ENCODE peak calls at places on chromosomes 7 and 10, in four cellular contexts. W, U, F and J are unnamed samples. For H3K27me3, the result is how much of the 10 kb centered on the place peaks cover.

GRCh38 chr10:17123961-17124360 is 5.7 kb downstream of the CUBN start:
- DNase-seq in W (peak), U (no peak), F (no peak), J (no peak)

GRCh38 chr7:45682836-45683555 is 108.8 kb downstream of the ADCY1 start:
- DNase-seq in W (no peak), U (no peak), F (no peak), J (no peak)

GRCh38 chr7:113175525-113176097 is 57.3 kb upstream of the SMIM30 start:
- DNase-seq in W (no peak), U (no peak), F (no peak), J (no peak)

GRCh38 chr10:113849140-113849803 is 4.6 kb downstream of the DCLRE1A start:
- DNase-seq in W (no peak), U (no peak), F (no peak), J (no peak)

GRCh38 chr7:121016976-121017375 is 28.5 kb downstream of the CPED1 start:
- DNase-seq in W (no peak), U (no peak), F (no peak), J (no peak)

GRCh38 chr7:144747961-144748360 is 87.9 kb downstream of the TPK1 start:
- DNase-seq in W (no peak), U (no peak), F (no peak), J (no peak)

GRCh38 chr10:557792-558328 is 131.6 kb downstream of the DIP2C start:
- DNase-seq in W (no peak), U (peak), F (no peak), J (no peak)

GRCh38 chr7:17546206-17546998 is 247.9 kb downstream of the AHR start:
- DNase-seq in W (no peak), U (no peak), F (no peak), J (no peak)

GRCh38 chr10:63133787-63134557 is 844 bp downstream of the NRBF2 start:
- DNase-seq in W (no peak), U (no peak), F (no peak), J (no peak)

GRCh38 chr7:150357277-150357676 is 11.3 kb upstream of the REPIN1 start:
- DNase-seq in W (no peak), U (no peak), F (peak), J (no peak)

GRCh38 chr7:108046952-108047506 is 44.1 kb upstream of the LAMB1 start:
- DNase-seq in W (no peak), U (no peak), F (no peak), J (no peak)

GRCh38 chr7:16504019-16504418 is 22.6 kb upstream of the LRRC72 start:
- DNase-seq in W (no peak), U (no peak), F (no peak), J (no peak)

GRCh38 chr7:82605247-82605864 is 161.8 kb upstream of the CACNA2D1 start:
- DNase-seq in W (peak), U (peak), F (peak), J (no peak)

GRCh38 chr10:126199221-126199998 is 188.9 kb downstream of the ADAM12 start:
- DNase-seq in W (no peak), U (peak), F (peak), J (no peak)

GRCh38 chr7:116236020-116236630 is 25.8 kb downstream of the TES start:
- DNase-seq in W (peak), U (no peak), F (peak), J (no peak)

GRCh38 chr7:77885155-77885554 is 86.6 kb downstream of the PHTF2 start:
- DNase-seq in W (no peak), U (no peak), F (no peak), J (no peak)

GRCh38 chr7:21371371-21371770 is 56.5 kb upstream of the SP4 start:
- DNase-seq in W (no peak), U (no peak), F (no peak), J (no peak)

GRCh38 chr7:154425326-154425725 is 373.1 kb downstream of the DPP6 start:
- DNase-seq in W (no peak), U (no peak), F (no peak), J (no peak)

GRCh38 chr10:49164587-49165188 is 23.5 kb downstream of the TMEM273 start:
- DNase-seq in W (peak), U (peak), F (peak), J (peak)

GRCh38 chr7:16930958-16931357 is 49.2 kb upstream of the AGR3 start:
- DNase-seq in W (no peak), U (no peak), F (no peak), J (no peak)

GRCh38 chr10:102630663-102631062 is 13.6 kb upstream of the TRIM8 start:
- DNase-seq in W (no peak), U (no peak), F (no peak), J (no peak)

GRCh38 chr7:105306160-105306784 is 82.4 kb downstream of the SRPK2 start:
- DNase-seq in W (no peak), U (no peak), F (no peak), J (no peak)

GRCh38 chr7:36188266-36188665 is 35.2 kb downstream of the EEPD1 start:
- DNase-seq in W (no peak), U (no peak), F (no peak), J (no peak)

GRCh38 chr10:115136616-115137015 is 43.5 kb downstream of the ATRNL1 start:
- DNase-seq in W (no peak), U (no peak), F (no peak), J (no peak)

GRCh38 chr7:106285801-106286492 is 1.2 kb upstream of the NAMPT start:
- DNase-seq in W (no peak), U (no peak), F (no peak), J (peak)

GRCh38 chr7:117470777-117471176 is 9.0 kb upstream of the CFTR start:
- DNase-seq in W (no peak), U (no peak), F (no peak), J (no peak)

GRCh38 chr7:33814400-33814799 is 90.9 kb upstream of the BMPER start:
- DNase-seq in W (no peak), U (no peak), F (no peak), J (no peak)

GRCh38 chr10:71392292-71392691 is 4.4 kb upstream of the CDH23 start:
- DNase-seq in W (no peak), U (no peak), F (no peak), J (no peak)

GRCh38 chr10:58241346-58241745 is 26.3 kb downstream of the IPMK start:
- DNase-seq in W (no peak), U (no peak), F (no peak), J (no peak)

GRCh38 chr10:84329986-84330651 is 1.7 kb downstream of the CCSER2 start:
- DNase-seq in W (no peak), U (no peak), F (no peak), J (no peak)

DNA sequence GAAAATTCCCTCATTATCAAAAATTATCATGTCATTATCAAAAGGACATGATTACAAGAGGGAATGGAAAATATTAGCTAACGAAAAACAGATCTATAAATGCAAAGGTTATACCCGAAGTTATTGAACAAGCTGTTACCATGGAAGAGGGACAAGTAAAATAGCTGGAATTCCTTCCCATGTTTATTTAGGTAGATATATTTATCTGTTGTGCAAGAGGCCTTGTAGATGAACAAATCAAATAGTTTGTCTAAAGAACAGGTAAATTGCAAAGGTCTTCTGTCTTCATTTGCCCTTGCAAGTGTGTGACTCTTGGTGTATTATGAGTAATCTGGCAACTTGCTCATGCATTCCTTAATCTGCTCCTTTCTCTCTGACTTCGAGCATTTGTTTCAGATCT is 1170.9 kb downstream of the SORCS1 start:
- DNase-seq in W (peak), U (no peak), F (no peak), J (no peak)
- TF ChIP-seq REST in W (no peak), U (no peak), F (no peak), J (no peak)

GRCh38 chr10:22105270-22105669 is 101.7 kb upstream of the DNAJC1 start:
- DNase-seq in W (no peak), U (no peak), F (no peak), J (no peak)

DNA sequence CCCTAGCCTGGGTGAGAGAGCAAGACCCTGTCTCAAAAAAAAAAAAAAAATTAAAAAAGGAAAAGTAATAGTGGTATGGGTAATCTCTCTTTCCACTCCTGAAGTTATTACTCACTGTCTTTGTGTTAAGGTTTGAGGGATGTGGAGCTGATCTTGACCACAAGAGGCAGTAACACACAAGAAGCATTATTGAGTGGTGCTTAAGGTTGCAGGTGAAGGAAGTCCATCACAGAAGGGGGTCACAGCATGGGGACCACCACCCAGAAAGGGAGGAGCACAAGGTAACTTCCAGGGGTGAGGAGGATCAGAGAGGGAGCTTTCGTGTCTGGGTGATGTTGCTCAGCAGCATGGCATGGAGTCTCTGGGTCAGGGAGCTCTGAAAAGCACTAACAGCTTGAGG is 100.2 kb upstream of the DNAJC1 start:
- DNase-seq in W (no peak), U (peak), F (peak), J (no peak)
- TF ChIP-seq TCF7L2 in W (no peak), U (no peak), F (no peak), J (no peak)

DNA sequence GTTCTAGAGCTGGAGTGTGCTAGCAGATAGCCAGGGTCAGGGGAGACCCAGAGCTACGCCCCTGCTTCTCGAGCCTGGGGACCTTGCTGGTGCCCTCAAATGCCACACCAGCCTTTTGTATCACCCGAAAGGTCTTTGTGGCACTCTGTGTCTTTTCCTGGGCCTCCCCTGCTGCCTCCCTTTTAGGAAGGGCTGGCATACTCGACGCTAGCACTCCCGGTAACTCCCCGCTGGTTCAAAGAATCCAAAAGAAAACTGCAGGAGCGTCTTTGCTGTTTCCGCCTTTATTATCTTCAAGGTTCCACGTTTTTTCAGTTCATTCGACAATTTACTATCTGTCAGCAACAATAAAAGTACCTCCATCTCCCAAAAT is 36.3 kb downstream of the CTBP2 start:
- DNase-seq in W (no peak), U (no peak), F (no peak), J (no peak)
- H3K27me3 ChIP-seq in W (under half), U (under half), F (under half), J (under half)

GRCh38 chr10:132023092-132023811 is 41.5 kb upstream of the BNIP3 start:
- DNase-seq in W (peak), U (peak), F (peak), J (peak)
- TF ChIP-seq REST in W (no peak), U (no peak), F (no peak), J (no peak)

DNA sequence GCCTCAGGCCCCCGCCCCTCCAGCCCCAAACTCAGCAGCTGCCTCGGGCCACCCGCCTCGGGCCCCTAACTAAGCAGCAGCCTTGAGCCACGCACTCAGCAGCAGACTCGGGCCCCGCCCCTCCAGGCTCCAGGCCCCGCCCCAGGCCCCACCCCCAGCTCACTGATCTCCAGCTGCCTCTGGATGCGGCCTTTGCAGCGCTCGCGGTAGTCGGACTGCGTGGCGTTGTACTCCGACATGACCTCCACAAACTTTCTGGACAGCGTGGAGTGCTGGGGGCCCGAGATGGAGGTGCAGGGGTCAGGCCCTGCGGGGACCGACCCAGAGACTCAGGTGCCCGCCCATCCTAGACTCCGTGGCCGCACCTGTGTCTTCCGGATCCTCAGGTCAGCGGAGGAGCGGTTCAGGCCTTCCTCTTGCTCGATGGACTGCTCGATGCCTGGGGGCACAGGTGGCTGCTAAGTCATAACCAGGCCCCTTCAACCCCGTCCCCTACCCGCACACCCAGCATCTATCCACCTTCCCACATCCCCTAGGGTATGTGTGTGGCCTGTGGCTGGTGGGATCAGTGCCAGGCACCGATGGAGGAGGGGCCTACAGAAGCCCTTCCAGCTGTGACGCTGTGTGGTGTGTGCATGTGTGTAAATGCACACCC is 15.4 kb downstream of the STX1A start:
- DNase-seq in W (no peak), U (no peak), F (peak), J (no peak)
- TF ChIP-seq TCF7L2 in W (no peak), U (no peak), F (no peak), J (no peak)

GRCh38 chr7:50339990-50340500 is 35.5 kb downstream of the IKZF1 start:
- DNase-seq in W (no peak), U (no peak), F (peak), J (no peak)
- H3K27me3 ChIP-seq in W (under half), U (under half), F (under half), J (under half)